ENCODE peak calls at places on chromosome 15, in four cellular contexts. One of them, this sample, is unnamed.

GRCh38 chr15:27231811-27232210 is 260.8 kb downstream of the GABRG3 start:
- DNase-seq in CD4-positive, alpha-beta T cell: no peak
- DNase-seq in epithelial cell of esophagus: no peak
- DNase-seq in nephron progenitor cell: no peak
- DNase-seq in this sample: no peak

GRCh38 chr15:39728844-39729243 is 53.8 kb downstream of the FSIP1 start:
- DNase-seq in nephron progenitor cell: no peak
- DNase-seq in CD4-positive, alpha-beta T cell: no peak
- DNase-seq in epithelial cell of esophagus: no peak
- DNase-seq in this sample: no peak

GRCh38 chr15:80878242-80878866 is 99.2 kb downstream of the CEMIP start:
- DNase-seq in epithelial cell of esophagus: no peak
- DNase-seq in CD4-positive, alpha-beta T cell: no peak
- DNase-seq in nephron progenitor cell: no peak
- DNase-seq in this sample: no peak

GRCh38 chr15:46344115-46344749 is 709.4 kb downstream of the SQOR start:
- DNase-seq in CD4-positive, alpha-beta T cell: no peak
- DNase-seq in nephron progenitor cell: no peak
- DNase-seq in epithelial cell of esophagus: peak
- DNase-seq in this sample: no peak

GRCh38 chr15:22952826-22953579 is 27.2 kb downstream of the CYFIP1 start:
- DNase-seq in CD4-positive, alpha-beta T cell: no peak
- DNase-seq in nephron progenitor cell: no peak
- DNase-seq in epithelial cell of esophagus: no peak
- DNase-seq in this sample: no peak

GRCh38 chr15:58472821-58473581 is 41.2 kb downstream of the LIPC start:
- DNase-seq in epithelial cell of esophagus: peak
- DNase-seq in nephron progenitor cell: no peak
- DNase-seq in CD4-positive, alpha-beta T cell: no peak
- DNase-seq in this sample: peak

GRCh38 chr15:81270781-81271491 is 53.0 kb downstream of the STARD5 start:
- DNase-seq in CD4-positive, alpha-beta T cell: no peak
- DNase-seq in epithelial cell of esophagus: no peak
- DNase-seq in nephron progenitor cell: no peak
- DNase-seq in this sample: no peak

GRCh38 chr15:58433597-58434333 is 2.0 kb downstream of the LIPC start:
- DNase-seq in nephron progenitor cell: no peak
- DNase-seq in CD4-positive, alpha-beta T cell: no peak
- DNase-seq in epithelial cell of esophagus: no peak
- DNase-seq in this sample: no peak

GRCh38 chr15:62847900-62848489 is 194.6 kb upstream of the TPM1 start:
- DNase-seq in CD4-positive, alpha-beta T cell: no peak
- DNase-seq in epithelial cell of esophagus: peak
- DNase-seq in nephron progenitor cell: peak
- DNase-seq in this sample: no peak

GRCh38 chr15:29571728-29572454 is 250.4 kb downstream of the TJP1 start:
- DNase-seq in CD4-positive, alpha-beta T cell: no peak
- DNase-seq in nephron progenitor cell: no peak
- DNase-seq in epithelial cell of esophagus: no peak
- DNase-seq in this sample: no peak

GRCh38 chr15:40999190-40999589 is 45.9 kb downstream of the CHAC1 start:
- DNase-seq in epithelial cell of esophagus: peak
- DNase-seq in CD4-positive, alpha-beta T cell: no peak
- DNase-seq in nephron progenitor cell: no peak
- DNase-seq in this sample: no peak

GRCh38 chr15:40006646-40007045 is 32.3 kb downstream of the SRP14 start:
- DNase-seq in CD4-positive, alpha-beta T cell: no peak
- DNase-seq in nephron progenitor cell: no peak
- DNase-seq in epithelial cell of esophagus: no peak
- DNase-seq in this sample: no peak

GRCh38 chr15:24954783-24955548 is at the start of the genes SNRPN and SNURF:
- DNase-seq in CD4-positive, alpha-beta T cell: peak
- DNase-seq in epithelial cell of esophagus: peak
- DNase-seq in nephron progenitor cell: peak
- DNase-seq in this sample: peak

GRCh38 chr15:80760971-80761370 is 18.2 kb upstream of the CEMIP start:
- DNase-seq in nephron progenitor cell: no peak
- DNase-seq in CD4-positive, alpha-beta T cell: no peak
- DNase-seq in epithelial cell of esophagus: no peak
- DNase-seq in this sample: no peak

GRCh38 chr15:57619746-57620145 is 28.0 kb downstream of the MYZAP start:
- DNase-seq in nephron progenitor cell: no peak
- DNase-seq in epithelial cell of esophagus: no peak
- DNase-seq in CD4-positive, alpha-beta T cell: no peak
- DNase-seq in this sample: no peak

GRCh38 chr15:40322531-40323238 is 807 bp upstream of the INAFM2 start:
- DNase-seq in nephron progenitor cell: peak
- DNase-seq in epithelial cell of esophagus: no peak
- DNase-seq in CD4-positive, alpha-beta T cell: no peak
- DNase-seq in this sample: no peak

GRCh38 chr15:34259557-34259956 is 34.7 kb downstream of the EMC4 start:
- DNase-seq in CD4-positive, alpha-beta T cell: no peak
- DNase-seq in epithelial cell of esophagus: no peak
- DNase-seq in nephron progenitor cell: no peak
- DNase-seq in this sample: no peak

GRCh38 chr15:93035953-93036810 is 52.8 kb downstream of the RGMA start:
- DNase-seq in epithelial cell of esophagus: peak
- DNase-seq in CD4-positive, alpha-beta T cell: peak
- DNase-seq in nephron progenitor cell: peak
- DNase-seq in this sample: no peak

This sample was measured in CD8-positive, alpha-beta T cell.